ENCODE peak calls at places on chromosomes 13 and 19, in ten cellular contexts. One of them, this sample, is unnamed.

GRCh38 chr19:48868196-48868886 is at the start of gene PLEKHA4:
- DNase-seq in stimulated activated CD4-positive, alpha-beta T cell treated with anti-CD3 and anti-CD28 coated beads, Interleukin-1b, Interleukin-23, amount 100 ng/mL, for 48 hours: no peak
- DNase-seq in posterior cingulate gyrus: no peak
- DNase-seq in central memory CD4-positive, alpha-beta T cell: no peak
- DNase-seq in NCI-H524: no peak
- DNase-seq in NCI-H345: no peak
- DNase-seq in aorta: peak; percentile 95
- DNase-seq in activated T-helper 1 cell treated with Interleukin-2 at 50 U/mL for 16 hours: no peak
- DNase-seq in T-helper 9 cell: no peak
- DNase-seq in fibroblast of pulmonary artery: peak; percentile 58
- DNase-seq in this sample: no peak

GRCh38 chr13:112322562-112322961 is 53.6 kb upstream of the SPACA7 start:
- DNase-seq in stimulated activated CD4-positive, alpha-beta T cell treated with anti-CD3 and anti-CD28 coated beads, Interleukin-1b, Interleukin-23, amount 100 ng/mL, for 48 hours: no peak
- DNase-seq in posterior cingulate gyrus: no peak
- DNase-seq in central memory CD4-positive, alpha-beta T cell: no peak
- DNase-seq in NCI-H524: no peak
- DNase-seq in NCI-H345: no peak
- DNase-seq in aorta: no peak
- DNase-seq in activated T-helper 1 cell treated with Interleukin-2 at 50 U/mL for 16 hours: no peak
- DNase-seq in T-helper 9 cell: no peak
- DNase-seq in fibroblast of pulmonary artery: no peak
- DNase-seq in this sample: no peak

GRCh38 chr13:94065741-94066140 is 413.7 kb downstream of the DCT start:
- DNase-seq in stimulated activated CD4-positive, alpha-beta T cell treated with anti-CD3 and anti-CD28 coated beads, Interleukin-1b, Interleukin-23, amount 100 ng/mL, for 48 hours: no peak
- DNase-seq in posterior cingulate gyrus: no peak
- DNase-seq in central memory CD4-positive, alpha-beta T cell: no peak
- DNase-seq in NCI-H524: no peak
- DNase-seq in NCI-H345: no peak
- DNase-seq in aorta: no peak
- DNase-seq in activated T-helper 1 cell treated with Interleukin-2 at 50 U/mL for 16 hours: no peak
- DNase-seq in T-helper 9 cell: no peak
- DNase-seq in fibroblast of pulmonary artery: peak; percentile 5
- DNase-seq in this sample: no peak

GRCh38 chr13:74132152-74132767 is 1.9 kb downstream of the KLF12 start:
- DNase-seq in stimulated activated CD4-positive, alpha-beta T cell treated with anti-CD3 and anti-CD28 coated beads, Interleukin-1b, Interleukin-23, amount 100 ng/mL, for 48 hours: peak; percentile 32
- DNase-seq in posterior cingulate gyrus: no peak
- DNase-seq in central memory CD4-positive, alpha-beta T cell: peak; percentile 73
- DNase-seq in NCI-H524: peak; percentile 15
- DNase-seq in NCI-H345: no peak
- DNase-seq in aorta: no peak
- DNase-seq in activated T-helper 1 cell treated with Interleukin-2 at 50 U/mL for 16 hours: no peak
- DNase-seq in T-helper 9 cell: no peak
- DNase-seq in fibroblast of pulmonary artery: peak; percentile 46
- DNase-seq in this sample: no peak

GRCh38 chr19:10836478-10837325 is 690 bp upstream of the TMED1 start:
- DNase-seq in stimulated activated CD4-positive, alpha-beta T cell treated with anti-CD3 and anti-CD28 coated beads, Interleukin-1b, Interleukin-23, amount 100 ng/mL, for 48 hours: peak; percentile 93
- DNase-seq in posterior cingulate gyrus: peak; percentile 97
- DNase-seq in central memory CD4-positive, alpha-beta T cell: no peak
- DNase-seq in NCI-H524: peak; percentile 94
- DNase-seq in NCI-H345: peak; percentile 94
- DNase-seq in aorta: peak; percentile 94
- DNase-seq in activated T-helper 1 cell treated with Interleukin-2 at 50 U/mL for 16 hours: no peak
- DNase-seq in T-helper 9 cell: peak; percentile 58
- DNase-seq in fibroblast of pulmonary artery: peak; percentile 90
- DNase-seq in this sample: peak; percentile 88

GRCh38 chr13:83183439-83184149 is 698.7 kb downstream of the SLITRK1 start:
- DNase-seq in stimulated activated CD4-positive, alpha-beta T cell treated with anti-CD3 and anti-CD28 coated beads, Interleukin-1b, Interleukin-23, amount 100 ng/mL, for 48 hours: no peak
- DNase-seq in posterior cingulate gyrus: no peak
- DNase-seq in central memory CD4-positive, alpha-beta T cell: no peak
- DNase-seq in NCI-H524: no peak
- DNase-seq in NCI-H345: no peak
- DNase-seq in aorta: no peak
- DNase-seq in activated T-helper 1 cell treated with Interleukin-2 at 50 U/mL for 16 hours: no peak
- DNase-seq in T-helper 9 cell: no peak
- DNase-seq in fibroblast of pulmonary artery: no peak
- DNase-seq in this sample: no peak

GRCh38 chr13:47499358-47500150 is 501.5 kb downstream of the SUCLA2 start:
- DNase-seq in stimulated activated CD4-positive, alpha-beta T cell treated with anti-CD3 and anti-CD28 coated beads, Interleukin-1b, Interleukin-23, amount 100 ng/mL, for 48 hours: no peak
- DNase-seq in posterior cingulate gyrus: no peak
- DNase-seq in central memory CD4-positive, alpha-beta T cell: no peak
- DNase-seq in NCI-H524: no peak
- DNase-seq in NCI-H345: peak; percentile 5
- DNase-seq in aorta: no peak
- DNase-seq in activated T-helper 1 cell treated with Interleukin-2 at 50 U/mL for 16 hours: no peak
- DNase-seq in T-helper 9 cell: no peak
- DNase-seq in fibroblast of pulmonary artery: peak; percentile 80
- DNase-seq in this sample: no peak

GRCh38 chr19:44476559-44477408 is 23.5 kb downstream of the ZNF180 start:
- DNase-seq in stimulated activated CD4-positive, alpha-beta T cell treated with anti-CD3 and anti-CD28 coated beads, Interleukin-1b, Interleukin-23, amount 100 ng/mL, for 48 hours: no peak
- DNase-seq in posterior cingulate gyrus: no peak
- DNase-seq in central memory CD4-positive, alpha-beta T cell: peak; percentile 7
- DNase-seq in NCI-H524: peak; percentile 2
- DNase-seq in NCI-H345: no peak
- DNase-seq in aorta: no peak
- DNase-seq in activated T-helper 1 cell treated with Interleukin-2 at 50 U/mL for 16 hours: no peak
- DNase-seq in T-helper 9 cell: no peak
- DNase-seq in fibroblast of pulmonary artery: peak; percentile 37
- DNase-seq in this sample: no peak

GRCh38 chr13:93233997-93234416 is 7.4 kb downstream of the GPC6 start:
- DNase-seq in stimulated activated CD4-positive, alpha-beta T cell treated with anti-CD3 and anti-CD28 coated beads, Interleukin-1b, Interleukin-23, amount 100 ng/mL, for 48 hours: no peak
- DNase-seq in posterior cingulate gyrus: no peak
- DNase-seq in central memory CD4-positive, alpha-beta T cell: no peak
- DNase-seq in NCI-H524: peak; percentile 26
- DNase-seq in NCI-H345: no peak
- DNase-seq in aorta: no peak
- DNase-seq in activated T-helper 1 cell treated with Interleukin-2 at 50 U/mL for 16 hours: no peak
- DNase-seq in T-helper 9 cell: no peak
- DNase-seq in fibroblast of pulmonary artery: no peak
- DNase-seq in this sample: no peak

GRCh38 chr13:77325371-77325941 is 1.4 kb downstream of the MYCBP2 start:
- DNase-seq in stimulated activated CD4-positive, alpha-beta T cell treated with anti-CD3 and anti-CD28 coated beads, Interleukin-1b, Interleukin-23, amount 100 ng/mL, for 48 hours: no peak
- DNase-seq in posterior cingulate gyrus: no peak
- DNase-seq in central memory CD4-positive, alpha-beta T cell: peak; percentile 59
- DNase-seq in NCI-H524: peak; percentile 34
- DNase-seq in NCI-H345: no peak
- DNase-seq in aorta: no peak
- DNase-seq in activated T-helper 1 cell treated with Interleukin-2 at 50 U/mL for 16 hours: no peak
- DNase-seq in T-helper 9 cell: no peak
- DNase-seq in fibroblast of pulmonary artery: no peak
- DNase-seq in this sample: no peak

GRCh38 chr19:45641274-45642105 is 2.3 kb upstream of the EML2 start:
- DNase-seq in stimulated activated CD4-positive, alpha-beta T cell treated with anti-CD3 and anti-CD28 coated beads, Interleukin-1b, Interleukin-23, amount 100 ng/mL, for 48 hours: peak; percentile 91
- DNase-seq in posterior cingulate gyrus: no peak
- DNase-seq in central memory CD4-positive, alpha-beta T cell: peak; percentile 33
- DNase-seq in NCI-H524: no peak
- DNase-seq in NCI-H345: peak; percentile 84
- DNase-seq in aorta: peak; percentile 88
- DNase-seq in activated T-helper 1 cell treated with Interleukin-2 at 50 U/mL for 16 hours: peak; percentile 15
- DNase-seq in T-helper 9 cell: peak; percentile 40
- DNase-seq in fibroblast of pulmonary artery: peak; percentile 69
- DNase-seq in this sample: peak; percentile 95

GRCh38 chr19:38277969-38278680 is 13.8 kb downstream of the SPINT2 start:
- DNase-seq in stimulated activated CD4-positive, alpha-beta T cell treated with anti-CD3 and anti-CD28 coated beads, Interleukin-1b, Interleukin-23, amount 100 ng/mL, for 48 hours: no peak
- DNase-seq in posterior cingulate gyrus: no peak
- DNase-seq in central memory CD4-positive, alpha-beta T cell: no peak
- DNase-seq in NCI-H524: no peak
- DNase-seq in NCI-H345: no peak
- DNase-seq in aorta: peak; percentile 92
- DNase-seq in activated T-helper 1 cell treated with Interleukin-2 at 50 U/mL for 16 hours: no peak
- DNase-seq in T-helper 9 cell: no peak
- DNase-seq in fibroblast of pulmonary artery: peak; percentile 87
- DNase-seq in this sample: no peak

GRCh38 chr13:39952244-39953233 is 297.1 kb downstream of the COG6 start:
- DNase-seq in stimulated activated CD4-positive, alpha-beta T cell treated with anti-CD3 and anti-CD28 coated beads, Interleukin-1b, Interleukin-23, amount 100 ng/mL, for 48 hours: no peak
- DNase-seq in posterior cingulate gyrus: peak; percentile 63
- DNase-seq in central memory CD4-positive, alpha-beta T cell: no peak
- DNase-seq in NCI-H524: no peak
- DNase-seq in NCI-H345: no peak
- DNase-seq in aorta: no peak
- DNase-seq in activated T-helper 1 cell treated with Interleukin-2 at 50 U/mL for 16 hours: no peak
- DNase-seq in T-helper 9 cell: no peak
- DNase-seq in fibroblast of pulmonary artery: peak; percentile 70
- DNase-seq in this sample: no peak

GRCh38 chr13:113732961-113733950 is 25.8 kb upstream of the TMEM255B start:
- DNase-seq in stimulated activated CD4-positive, alpha-beta T cell treated with anti-CD3 and anti-CD28 coated beads, Interleukin-1b, Interleukin-23, amount 100 ng/mL, for 48 hours: no peak
- DNase-seq in posterior cingulate gyrus: peak; percentile 80
- DNase-seq in central memory CD4-positive, alpha-beta T cell: no peak
- DNase-seq in NCI-H524: no peak
- DNase-seq in NCI-H345: no peak
- DNase-seq in aorta: peak; percentile 62
- DNase-seq in activated T-helper 1 cell treated with Interleukin-2 at 50 U/mL for 16 hours: no peak
- DNase-seq in T-helper 9 cell: no peak
- DNase-seq in fibroblast of pulmonary artery: no peak
- DNase-seq in this sample: no peak

GRCh38 chr19:23762884-23763711 is 4.4 kb upstream of the ZNF681 start:
- DNase-seq in stimulated activated CD4-positive, alpha-beta T cell treated with anti-CD3 and anti-CD28 coated beads, Interleukin-1b, Interleukin-23, amount 100 ng/mL, for 48 hours: peak; percentile 82
- DNase-seq in posterior cingulate gyrus: peak; percentile 97
- DNase-seq in central memory CD4-positive, alpha-beta T cell: peak; percentile 82
- DNase-seq in NCI-H524: peak; percentile 25
- DNase-seq in NCI-H345: peak; percentile 88
- DNase-seq in aorta: peak; percentile 95
- DNase-seq in activated T-helper 1 cell treated with Interleukin-2 at 50 U/mL for 16 hours: peak; percentile 73
- DNase-seq in T-helper 9 cell: peak; percentile 83
- DNase-seq in fibroblast of pulmonary artery: peak; percentile 48
- DNase-seq in this sample: peak; percentile 55

GRCh38 chr13:20159646-20160345 is 1.1 kb downstream of the GJA3 start:
- DNase-seq in stimulated activated CD4-positive, alpha-beta T cell treated with anti-CD3 and anti-CD28 coated beads, Interleukin-1b, Interleukin-23, amount 100 ng/mL, for 48 hours: no peak
- DNase-seq in posterior cingulate gyrus: no peak
- DNase-seq in central memory CD4-positive, alpha-beta T cell: no peak
- DNase-seq in NCI-H524: peak; percentile 59
- DNase-seq in NCI-H345: peak; percentile 1
- DNase-seq in aorta: no peak
- DNase-seq in activated T-helper 1 cell treated with Interleukin-2 at 50 U/mL for 16 hours: no peak
- DNase-seq in T-helper 9 cell: no peak
- DNase-seq in fibroblast of pulmonary artery: peak; percentile 32
- DNase-seq in this sample: no peak

GRCh38 chr13:26697069-26697955 is 63.3 kb downstream of the GPR12 start:
- DNase-seq in stimulated activated CD4-positive, alpha-beta T cell treated with anti-CD3 and anti-CD28 coated beads, Interleukin-1b, Interleukin-23, amount 100 ng/mL, for 48 hours: no peak
- DNase-seq in posterior cingulate gyrus: peak; percentile 83
- DNase-seq in central memory CD4-positive, alpha-beta T cell: no peak
- DNase-seq in NCI-H524: no peak
- DNase-seq in NCI-H345: no peak
- DNase-seq in aorta: no peak
- DNase-seq in activated T-helper 1 cell treated with Interleukin-2 at 50 U/mL for 16 hours: no peak
- DNase-seq in T-helper 9 cell: no peak
- DNase-seq in fibroblast of pulmonary artery: no peak
- DNase-seq in this sample: no peak

GRCh38 chr13:44399045-44399444 is 25.4 kb downstream of the SERP2 start:
- DNase-seq in stimulated activated CD4-positive, alpha-beta T cell treated with anti-CD3 and anti-CD28 coated beads, Interleukin-1b, Interleukin-23, amount 100 ng/mL, for 48 hours: no peak
- DNase-seq in posterior cingulate gyrus: no peak
- DNase-seq in central memory CD4-positive, alpha-beta T cell: no peak
- DNase-seq in NCI-H524: peak; percentile 8
- DNase-seq in NCI-H345: peak; percentile 72
- DNase-seq in aorta: no peak
- DNase-seq in activated T-helper 1 cell treated with Interleukin-2 at 50 U/mL for 16 hours: no peak
- DNase-seq in T-helper 9 cell: no peak
- DNase-seq in fibroblast of pulmonary artery: no peak
- DNase-seq in this sample: no peak

GRCh38 chr13:74077847-74078246 is 56.4 kb downstream of the KLF12 start:
- DNase-seq in stimulated activated CD4-positive, alpha-beta T cell treated with anti-CD3 and anti-CD28 coated beads, Interleukin-1b, Interleukin-23, amount 100 ng/mL, for 48 hours: no peak
- DNase-seq in posterior cingulate gyrus: no peak
- DNase-seq in central memory CD4-positive, alpha-beta T cell: no peak
- DNase-seq in NCI-H524: no peak
- DNase-seq in NCI-H345: no peak
- DNase-seq in aorta: no peak
- DNase-seq in activated T-helper 1 cell treated with Interleukin-2 at 50 U/mL for 16 hours: no peak
- DNase-seq in T-helper 9 cell: no peak
- DNase-seq in fibroblast of pulmonary artery: peak; percentile 28
- DNase-seq in this sample: no peak

GRCh38 chr19:54459282-54460229 is 4.0 kb downstream of the LENG9 start:
- DNase-seq in stimulated activated CD4-positive, alpha-beta T cell treated with anti-CD3 and anti-CD28 coated beads, Interleukin-1b, Interleukin-23, amount 100 ng/mL, for 48 hours: no peak
- DNase-seq in posterior cingulate gyrus: peak; percentile 72
- DNase-seq in central memory CD4-positive, alpha-beta T cell: no peak
- DNase-seq in NCI-H524: no peak
- DNase-seq in NCI-H345: no peak
- DNase-seq in aorta: peak; percentile 64
- DNase-seq in activated T-helper 1 cell treated with Interleukin-2 at 50 U/mL for 16 hours: no peak
- DNase-seq in T-helper 9 cell: no peak
- DNase-seq in fibroblast of pulmonary artery: no peak
- DNase-seq in this sample: no peak

GRCh38 chr13:73056054-73056962 is 2.5 kb upstream of the KLF5 start:
- DNase-seq in stimulated activated CD4-positive, alpha-beta T cell treated with anti-CD3 and anti-CD28 coated beads, Interleukin-1b, Interleukin-23, amount 100 ng/mL, for 48 hours: no peak
- DNase-seq in posterior cingulate gyrus: no peak
- DNase-seq in central memory CD4-positive, alpha-beta T cell: no peak
- DNase-seq in NCI-H524: no peak
- DNase-seq in NCI-H345: peak; percentile 62
- DNase-seq in aorta: no peak
- DNase-seq in activated T-helper 1 cell treated with Interleukin-2 at 50 U/mL for 16 hours: no peak
- DNase-seq in T-helper 9 cell: no peak
- DNase-seq in fibroblast of pulmonary artery: peak; percentile 88
- DNase-seq in this sample: no peak

GRCh38 chr13:28324181-28324789 is 170.6 kb downstream of the FLT1 start:
- DNase-seq in stimulated activated CD4-positive, alpha-beta T cell treated with anti-CD3 and anti-CD28 coated beads, Interleukin-1b, Interleukin-23, amount 100 ng/mL, for 48 hours: peak; percentile 45
- DNase-seq in posterior cingulate gyrus: peak; percentile 86
- DNase-seq in central memory CD4-positive, alpha-beta T cell: peak; percentile 30
- DNase-seq in NCI-H524: peak; percentile 83
- DNase-seq in NCI-H345: peak; percentile 44
- DNase-seq in aorta: no peak
- DNase-seq in activated T-helper 1 cell treated with Interleukin-2 at 50 U/mL for 16 hours: peak; percentile 2
- DNase-seq in T-helper 9 cell: peak; percentile 18
- DNase-seq in fibroblast of pulmonary artery: peak; percentile 82
- DNase-seq in this sample: peak; percentile 67

GRCh38 chr19:10655457-10656312 is 1.5 kb downstream of the ILF3 start:
- DNase-seq in stimulated activated CD4-positive, alpha-beta T cell treated with anti-CD3 and anti-CD28 coated beads, Interleukin-1b, Interleukin-23, amount 100 ng/mL, for 48 hours: peak; percentile 22
- DNase-seq in posterior cingulate gyrus: no peak
- DNase-seq in central memory CD4-positive, alpha-beta T cell: no peak
- DNase-seq in NCI-H524: peak; percentile 45
- DNase-seq in NCI-H345: peak; percentile 13
- DNase-seq in aorta: no peak
- DNase-seq in activated T-helper 1 cell treated with Interleukin-2 at 50 U/mL for 16 hours: no peak
- DNase-seq in T-helper 9 cell: no peak
- DNase-seq in fibroblast of pulmonary artery: peak; percentile 30
- DNase-seq in this sample: no peak

GRCh38 chr13:67228031-67228430 is 2.1 kb downstream of the PCDH9 start:
- DNase-seq in stimulated activated CD4-positive, alpha-beta T cell treated with anti-CD3 and anti-CD28 coated beads, Interleukin-1b, Interleukin-23, amount 100 ng/mL, for 48 hours: no peak
- DNase-seq in posterior cingulate gyrus: no peak
- DNase-seq in central memory CD4-positive, alpha-beta T cell: no peak
- DNase-seq in NCI-H524: no peak
- DNase-seq in NCI-H345: no peak
- DNase-seq in aorta: peak; percentile 49
- DNase-seq in activated T-helper 1 cell treated with Interleukin-2 at 50 U/mL for 16 hours: no peak
- DNase-seq in T-helper 9 cell: no peak
- DNase-seq in fibroblast of pulmonary artery: no peak
- DNase-seq in this sample: no peak

GRCh38 chr19:47124937-47125668 is 5.5 kb upstream of the SAE1 start:
- DNase-seq in stimulated activated CD4-positive, alpha-beta T cell treated with anti-CD3 and anti-CD28 coated beads, Interleukin-1b, Interleukin-23, amount 100 ng/mL, for 48 hours: no peak
- DNase-seq in posterior cingulate gyrus: peak; percentile 16
- DNase-seq in central memory CD4-positive, alpha-beta T cell: peak; percentile 46
- DNase-seq in NCI-H524: peak; percentile 81
- DNase-seq in NCI-H345: peak; percentile 69
- DNase-seq in aorta: peak; percentile 6
- DNase-seq in activated T-helper 1 cell treated with Interleukin-2 at 50 U/mL for 16 hours: no peak
- DNase-seq in T-helper 9 cell: no peak
- DNase-seq in fibroblast of pulmonary artery: peak; percentile 86
- DNase-seq in this sample: no peak

GRCh38 chr13:102402292-102402691 is 444 bp upstream of the FGF14 start:
- DNase-seq in stimulated activated CD4-positive, alpha-beta T cell treated with anti-CD3 and anti-CD28 coated beads, Interleukin-1b, Interleukin-23, amount 100 ng/mL, for 48 hours: peak; percentile 58
- DNase-seq in posterior cingulate gyrus: peak; percentile 95
- DNase-seq in central memory CD4-positive, alpha-beta T cell: no peak
- DNase-seq in NCI-H524: no peak
- DNase-seq in NCI-H345: peak; percentile 93
- DNase-seq in aorta: peak; percentile 70
- DNase-seq in activated T-helper 1 cell treated with Interleukin-2 at 50 U/mL for 16 hours: no peak
- DNase-seq in T-helper 9 cell: no peak
- DNase-seq in fibroblast of pulmonary artery: peak; percentile 10
- DNase-seq in this sample: no peak

GRCh38 chr19:3595521-3596061 is 10.3 kb downstream of the GIPC3 start:
- DNase-seq in stimulated activated CD4-positive, alpha-beta T cell treated with anti-CD3 and anti-CD28 coated beads, Interleukin-1b, Interleukin-23, amount 100 ng/mL, for 48 hours: no peak
- DNase-seq in posterior cingulate gyrus: peak; percentile 72
- DNase-seq in central memory CD4-positive, alpha-beta T cell: no peak
- DNase-seq in NCI-H524: no peak
- DNase-seq in NCI-H345: no peak
- DNase-seq in aorta: no peak
- DNase-seq in activated T-helper 1 cell treated with Interleukin-2 at 50 U/mL for 16 hours: no peak
- DNase-seq in T-helper 9 cell: no peak
- DNase-seq in fibroblast of pulmonary artery: no peak
- DNase-seq in this sample: no peak

GRCh38 chr13:47114030-47114429 is 217.2 kb upstream of the HTR2A start:
- DNase-seq in stimulated activated CD4-positive, alpha-beta T cell treated with anti-CD3 and anti-CD28 coated beads, Interleukin-1b, Interleukin-23, amount 100 ng/mL, for 48 hours: no peak
- DNase-seq in posterior cingulate gyrus: no peak
- DNase-seq in central memory CD4-positive, alpha-beta T cell: no peak
- DNase-seq in NCI-H524: no peak
- DNase-seq in NCI-H345: no peak
- DNase-seq in aorta: no peak
- DNase-seq in activated T-helper 1 cell treated with Interleukin-2 at 50 U/mL for 16 hours: no peak
- DNase-seq in T-helper 9 cell: no peak
- DNase-seq in fibroblast of pulmonary artery: peak; percentile 50
- DNase-seq in this sample: no peak